ENCODE peak calls at places on chromosomes 5 and 9, in four cellular contexts. One of them, this sample, is unnamed.

GRCh38 chr9:38107811-38108304 is 38.8 kb upstream of the SHB start:
- DNase-seq in H1: no peak
- DNase-seq in K562: peak
- DNase-seq in GM12878: no peak
- DNase-seq in this sample: no peak

GRCh38 chr9:93086445-93087224 is 9.4 kb upstream of the CARD19 start:
- DNase-seq in H1: no peak
- DNase-seq in K562: no peak
- DNase-seq in GM12878: no peak
- DNase-seq in this sample: no peak

GRCh38 chr5:122772446-122772845 is 2.4 kb upstream of the SNX2 start:
- DNase-seq in H1: no peak
- DNase-seq in K562: no peak
- DNase-seq in GM12878: no peak
- DNase-seq in this sample: peak

GRCh38 chr9:135241381-135242380 is 154.2 kb downstream of the OLFM1 start:
- DNase-seq in H1: no peak
- DNase-seq in K562: no peak
- DNase-seq in GM12878: no peak
- DNase-seq in this sample: no peak

GRCh38 chr5:140126315-140127012 is 727 bp downstream of the IGIP start:
- DNase-seq in H1: no peak
- DNase-seq in K562: no peak
- DNase-seq in GM12878: no peak
- DNase-seq in this sample: no peak

GRCh38 chr5:173258466-173258865 is 23.5 kb upstream of the NKX2-5 start:
- DNase-seq in H1: no peak
- DNase-seq in K562: no peak
- DNase-seq in GM12878: no peak
- DNase-seq in this sample: no peak

GRCh38 chr5:155564541-155564940 is 551.0 kb downstream of the KIF4B start:
- DNase-seq in H1: no peak
- DNase-seq in K562: no peak
- DNase-seq in GM12878: no peak
- DNase-seq in this sample: no peak

GRCh38 chr5:83368317-83368716 is 103.2 kb upstream of the VCAN start:
- DNase-seq in H1: no peak
- DNase-seq in K562: no peak
- DNase-seq in GM12878: no peak
- DNase-seq in this sample: no peak

GRCh38 chr5:22521521-22521920 is 331.6 kb downstream of the CDH12 start:
- DNase-seq in H1: no peak
- DNase-seq in K562: no peak
- DNase-seq in GM12878: no peak
- DNase-seq in this sample: no peak

GRCh38 chr9:28155671-28156070 is 582.4 kb upstream of the C9orf72 start:
- DNase-seq in H1: no peak
- DNase-seq in K562: no peak
- DNase-seq in GM12878: no peak
- DNase-seq in this sample: no peak

GRCh38 chr5:14161825-14162556 is 18.8 kb downstream of the TRIO start:
- DNase-seq in H1: no peak
- DNase-seq in K562: no peak
- DNase-seq in GM12878: no peak
- DNase-seq in this sample: no peak

GRCh38 chr9:121750715-121751623 is 99.5 kb downstream of the DAB2IP start:
- DNase-seq in H1: no peak
- DNase-seq in K562: no peak
- DNase-seq in GM12878: no peak
- DNase-seq in this sample: peak

GRCh38 chr5:169610606-169611005 is 26.5 kb upstream of the DOCK2 start:
- DNase-seq in H1: no peak
- DNase-seq in K562: no peak
- DNase-seq in GM12878: no peak
- DNase-seq in this sample: no peak

GRCh38 chr9:89493181-89493580 is 4.7 kb downstream of the SEMA4D start:
- DNase-seq in H1: no peak
- DNase-seq in K562: no peak
- DNase-seq in GM12878: no peak
- DNase-seq in this sample: no peak

GRCh38 chr9:104276709-104277245 is 182.7 kb downstream of the SMC2 start:
- DNase-seq in H1: no peak
- DNase-seq in K562: no peak
- DNase-seq in GM12878: no peak
- DNase-seq in this sample: no peak

GRCh38 chr9:110217656-110218099 is 9.7 kb upstream of the C9orf152 start:
- DNase-seq in H1: no peak
- DNase-seq in K562: peak
- DNase-seq in GM12878: no peak
- DNase-seq in this sample: peak

GRCh38 chr9:106745457-106745856 is 117.5 kb upstream of the ZNF462 start:
- DNase-seq in H1: no peak
- DNase-seq in K562: no peak
- DNase-seq in GM12878: no peak
- DNase-seq in this sample: no peak

GRCh38 chr5:142432961-142433360 is 108.1 kb upstream of the SPRY4 start:
- DNase-seq in H1: no peak
- DNase-seq in K562: no peak
- DNase-seq in GM12878: no peak
- DNase-seq in this sample: no peak
- TF ChIP-seq HDAC6 in H1: no peak
- TF ChIP-seq HDAC6 in K562: no peak
- TF ChIP-seq HDAC6 in GM12878: no peak
- TF ChIP-seq HDAC6 in this sample: no peak

GRCh38 chr5:100777680-100778281 is 125.3 kb downstream of the ST8SIA4 start:
- DNase-seq in H1: no peak
- DNase-seq in K562: no peak
- DNase-seq in GM12878: peak
- DNase-seq in this sample: no peak

GRCh38 chr5:100776244-100776643 is 126.8 kb downstream of the ST8SIA4 start:
- DNase-seq in H1: no peak
- DNase-seq in K562: no peak
- DNase-seq in GM12878: no peak
- DNase-seq in this sample: no peak

GRCh38 chr5:100780376-100780870 is 122.7 kb downstream of the ST8SIA4 start:
- DNase-seq in H1: no peak
- DNase-seq in K562: no peak
- DNase-seq in GM12878: peak
- DNase-seq in this sample: no peak

DNA sequence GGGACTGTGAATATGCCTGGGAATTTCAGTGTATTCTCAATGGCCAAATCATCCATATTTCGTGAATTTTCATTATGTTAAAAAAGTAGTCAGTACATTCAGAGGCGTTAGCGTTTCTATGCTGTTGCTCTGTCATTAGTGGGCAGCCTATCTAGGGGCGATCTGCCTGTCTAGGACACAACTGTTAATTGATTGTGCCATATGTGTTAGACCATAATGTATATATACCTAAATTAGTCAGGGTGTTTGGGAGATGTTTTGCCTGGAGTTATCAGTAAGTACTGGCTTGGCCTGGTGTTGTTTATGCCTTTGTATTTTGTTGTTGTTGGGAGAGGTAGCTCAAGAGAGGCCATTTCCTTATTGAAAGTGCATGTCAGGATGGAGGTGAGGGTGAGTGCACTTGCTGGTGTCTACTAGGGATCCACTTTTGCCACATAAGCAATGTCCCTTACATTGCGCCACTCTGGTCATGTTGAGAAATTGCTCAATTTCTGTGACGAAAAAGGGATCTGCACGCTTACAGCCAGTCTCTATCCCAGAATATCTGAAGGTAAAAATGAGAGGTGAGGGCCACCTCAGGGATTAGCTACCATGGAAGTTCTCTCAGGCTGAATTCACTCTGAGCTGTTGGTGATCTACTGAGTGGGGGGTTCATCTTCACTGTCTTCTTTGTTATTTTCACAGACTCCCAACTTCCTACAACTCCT is 123.3 kb downstream of the ST8SIA4 start:
- DNase-seq in H1: no peak
- DNase-seq in K562: no peak
- DNase-seq in GM12878: no peak
- DNase-seq in this sample: no peak
- TF ChIP-seq JUND in H1: no peak
- TF ChIP-seq JUND in K562: no peak
- TF ChIP-seq JUND in GM12878: no peak
- TF ChIP-seq JUND in this sample: no peak

GRCh38 chr9:127898433-127899199 is 787 bp downstream of the ST6GALNAC6 start:
- DNase-seq in H1: no peak
- DNase-seq in K562: peak
- DNase-seq in GM12878: no peak
- DNase-seq in this sample: peak
- TF ChIP-seq HDAC6 in H1: no peak
- TF ChIP-seq HDAC6 in K562: no peak
- TF ChIP-seq HDAC6 in GM12878: no peak
- TF ChIP-seq HDAC6 in this sample: no peak

GRCh38 chr5:171596391-171596878 is 177.0 kb downstream of the FGF18 start:
- DNase-seq in H1: peak
- DNase-seq in K562: no peak
- DNase-seq in GM12878: no peak
- DNase-seq in this sample: no peak
- TF ChIP-seq JUND in H1: peak
- TF ChIP-seq JUND in K562: no peak
- TF ChIP-seq JUND in GM12878: no peak
- TF ChIP-seq JUND in this sample: no peak

GRCh38 chr5:67047180-67047579 is 149.4 kb downstream of the CD180 start:
- DNase-seq in H1: no peak
- DNase-seq in K562: no peak
- DNase-seq in GM12878: no peak
- DNase-seq in this sample: no peak
- TF ChIP-seq HDAC6 in H1: no peak
- TF ChIP-seq HDAC6 in K562: no peak
- TF ChIP-seq HDAC6 in GM12878: no peak
- TF ChIP-seq HDAC6 in this sample: no peak

GRCh38 chr9:83312543-83312942 is 225.7 kb downstream of the FRMD3 start:
- DNase-seq in H1: no peak
- DNase-seq in K562: no peak
- DNase-seq in GM12878: no peak
- DNase-seq in this sample: no peak
- TF ChIP-seq JUND in H1: no peak
- TF ChIP-seq JUND in K562: no peak
- TF ChIP-seq JUND in GM12878: no peak
- TF ChIP-seq JUND in this sample: no peak

GRCh38 chr9:15735083-15735974 is 182.5 kb downstream of the CCDC171 start:
- DNase-seq in H1: no peak
- DNase-seq in K562: no peak
- DNase-seq in GM12878: no peak
- DNase-seq in this sample: no peak
- TF ChIP-seq HDAC6 in H1: no peak
- TF ChIP-seq HDAC6 in K562: no peak
- TF ChIP-seq HDAC6 in GM12878: no peak
- TF ChIP-seq HDAC6 in this sample: no peak

GRCh38 chr9:21589344-21590056 is 107.4 kb upstream of the IFNE start:
- DNase-seq in H1: no peak
- DNase-seq in K562: no peak
- DNase-seq in GM12878: no peak
- DNase-seq in this sample: no peak

GRCh38 chr9:21590058-21590996 is 108.2 kb upstream of the IFNE start:
- DNase-seq in H1: no peak
- DNase-seq in K562: no peak
- DNase-seq in GM12878: no peak
- DNase-seq in this sample: no peak

GRCh38 chr9:21592063-21592338 is 109.9 kb upstream of the IFNE start:
- DNase-seq in H1: no peak
- DNase-seq in K562: no peak
- DNase-seq in GM12878: no peak
- DNase-seq in this sample: no peak

GRCh38 chr9:21585756-21586752 is 103.9 kb upstream of the IFNE start:
- DNase-seq in H1: no peak
- DNase-seq in K562: no peak
- DNase-seq in GM12878: no peak
- DNase-seq in this sample: no peak

DNA sequence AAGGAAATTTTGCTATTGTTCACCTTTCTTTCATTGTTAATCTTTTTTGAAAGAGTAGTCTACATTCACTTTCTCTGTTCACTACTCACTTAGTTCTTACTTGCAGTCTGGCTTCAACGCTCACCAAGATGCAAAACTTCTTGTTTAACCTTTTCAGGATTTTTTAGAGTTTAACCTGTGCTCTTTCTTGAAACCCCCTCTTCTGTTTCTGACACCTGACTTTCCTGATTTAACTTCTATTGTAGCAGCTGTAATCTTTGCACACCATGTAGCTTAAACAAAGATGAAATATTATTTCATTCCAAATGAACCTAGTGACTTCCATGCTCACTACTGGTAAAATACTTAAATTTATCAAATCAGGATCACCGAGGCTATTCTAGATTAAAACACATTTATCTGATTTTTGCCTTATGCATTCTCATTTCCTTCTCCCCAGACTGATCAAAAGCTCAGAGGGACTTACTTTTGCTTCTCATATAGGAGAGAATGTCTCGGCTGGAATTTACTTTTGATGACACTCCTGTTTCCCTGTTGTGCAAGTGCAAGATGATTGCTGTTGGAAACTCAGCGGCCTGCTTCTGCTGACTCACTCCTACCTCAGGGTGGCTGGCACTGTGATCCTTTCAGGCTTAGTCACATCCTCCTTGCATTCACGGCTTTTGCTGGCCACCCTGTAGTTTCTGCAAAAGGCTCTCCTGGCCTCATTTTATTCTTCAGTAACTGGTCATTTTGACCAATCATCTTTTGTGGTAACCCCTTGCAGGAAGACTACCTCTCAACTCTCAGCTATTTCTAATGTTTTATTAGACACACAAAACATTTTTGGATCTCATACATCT is 109.3 kb upstream of the IFNE start:
- DNase-seq in H1: no peak
- DNase-seq in K562: no peak
- DNase-seq in GM12878: no peak
- DNase-seq in this sample: peak
- TF ChIP-seq JUND in H1: peak
- TF ChIP-seq JUND in K562: no peak
- TF ChIP-seq JUND in GM12878: no peak
- TF ChIP-seq JUND in this sample: no peak

This sample was measured in HepG2.